ENCODE peak calls at places on chromosomes 3 and 15, in seven cellular contexts. R, J, H, G, Z, Q and V are unnamed samples.

GRCh38 chr15:31338318-31338878 is 11.8 kb downstream of the KLF13 start:
- DNase-seq in Z (no peak), Q (no peak), J (no peak), R (no peak), G (peak; percentile 66), H (no peak), V (peak; percentile 50)

GRCh38 chr3:42851228-42851834 is 24.3 kb downstream of the CYP8B1 start:
- DNase-seq in H (no peak), J (no peak), G (no peak), R (no peak), Z (no peak), Q (no peak), V (no peak)

GRCh38 chr3:191329654-191330308 is 545 bp downstream of the UTS2B start:
- DNase-seq in G (peak; percentile 69), R (no peak), Q (peak; percentile 29), H (peak; percentile 71), J (peak; percentile 69), Z (no peak), V (peak; percentile 36)

GRCh38 chr15:32646304-32646703 is 4.8 kb downstream of the SCG5 start:
- DNase-seq in H (no peak), Q (no peak), G (no peak), R (no peak), J (no peak), Z (no peak), V (no peak)

GRCh38 chr3:45011756-45012441 is 14.2 kb upstream of the CLEC3B start:
- DNase-seq in J (peak; percentile 41), Z (no peak), G (peak; percentile 89), R (no peak), H (peak; percentile 91), Q (no peak), V (peak; percentile 82)

GRCh38 chr15:77031376-77032050 is 36.6 kb downstream of the PSTPIP1 start:
- DNase-seq in G (peak; percentile 59), R (no peak), Q (peak; percentile 49), Z (no peak), H (peak; percentile 44), J (peak; percentile 26), V (no peak)

GRCh38 chr15:79455943-79456342 is 23.8 kb downstream of the MINAR1 start:
- DNase-seq in H (no peak), R (no peak), Z (no peak), Q (no peak), G (no peak), J (no peak), V (no peak)

GRCh38 chr15:59298255-59298856 is 74.3 kb downstream of the MYO1E start:
- DNase-seq in Q (no peak), G (no peak), Z (no peak), H (peak; percentile 20), R (no peak), J (no peak), V (no peak)

GRCh38 chr3:9786825-9787654 is 5.2 kb downstream of the TADA3 start:
- DNase-seq in J (no peak), H (no peak), Z (no peak), G (no peak), Q (no peak), R (no peak), V (no peak)

GRCh38 chr3:49166752-49167556 is 823 bp upstream of the CCDC71 start:
- DNase-seq in R (no peak), Q (peak; percentile 65), H (no peak), G (no peak), Z (no peak), J (no peak), V (no peak)

GRCh38 chr3:47603332-47603731 is 24.7 kb upstream of the CSPG5 start:
- DNase-seq in Q (no peak), G (no peak), H (no peak), Z (no peak), R (no peak), J (no peak), V (no peak)

GRCh38 chr3:112333386-112334334 is 704 bp downstream of the CD200 start:
- DNase-seq in G (no peak), H (no peak), J (no peak), Q (no peak), R (no peak), Z (no peak), V (peak; percentile 33)

GRCh38 chr3:122890077-122890484 is 95.2 kb downstream of the SLC49A4 start:
- DNase-seq in H (peak; percentile 42), G (peak; percentile 81), Z (no peak), R (peak; percentile 69), J (peak; percentile 16), Q (no peak), V (peak; percentile 28)

GRCh38 chr3:189320511-189320910 is 148.7 kb downstream of the TPRG1 start:
- DNase-seq in J (no peak), Z (no peak), G (no peak), H (no peak), R (no peak), Q (no peak), V (no peak)

GRCh38 chr15:52076889-52077781 is 35.4 kb downstream of the BCL2L10 start:
- DNase-seq in Z (peak; percentile 71), J (peak; percentile 54), R (no peak), G (no peak), H (peak; percentile 90), Q (peak; percentile 41), V (no peak)

GRCh38 chr15:28103831-28104230 is 4.7 kb upstream of the OCA2 start:
- DNase-seq in R (no peak), Q (no peak), Z (no peak), G (peak; percentile 47), J (no peak), H (no peak), V (no peak)

GRCh38 chr15:68471552-68471951 is 39.6 kb upstream of the ITGA11 start:
- DNase-seq in H (peak; percentile 12), R (no peak), Q (no peak), G (no peak), J (no peak), Z (no peak), V (no peak)

GRCh38 chr3:188049890-188050530 is 103.9 kb upstream of the LPP start:
- DNase-seq in R (no peak), Q (no peak), Z (no peak), J (peak; percentile 16), G (no peak), H (no peak), V (no peak)

GRCh38 chr3:70358978-70359580 is 46.6 kb upstream of the MDFIC2 start:
- DNase-seq in Q (peak; percentile 2), R (no peak), G (no peak), J (no peak), Z (peak; percentile 3), H (peak; percentile 40), V (no peak)

GRCh38 chr3:71944482-71944881 is 159.5 kb upstream of the PROK2 start:
- DNase-seq in J (no peak), H (no peak), G (no peak), Q (no peak), R (no peak), Z (no peak), V (no peak)

GRCh38 chr15:50066202-50066601 is 52.8 kb downstream of the ATP8B4 start:
- DNase-seq in G (no peak), R (no peak), Z (peak; percentile 18), J (no peak), Q (no peak), H (peak; percentile 32), V (no peak)

GRCh38 chr15:72236381-72237285 is 5.6 kb upstream of the PKM start:
- DNase-seq in Z (no peak), R (no peak), J (no peak), Q (no peak), G (no peak), H (peak; percentile 19), V (no peak)

GRCh38 chr3:46898321-46899150 is 21.0 kb downstream of the PTH1R start:
- DNase-seq in H (no peak), R (no peak), G (no peak), Q (no peak), J (no peak), Z (no peak), V (no peak)

GRCh38 chr3:120013481-120013880 is 80.8 kb downstream of the GSK3B start:
- DNase-seq in R (no peak), Q (no peak), H (peak; percentile 19), G (no peak), J (no peak), Z (no peak), V (no peak)

GRCh38 chr3:134463676-134464611 is 21.8 kb downstream of the ANAPC13 start:
- DNase-seq in R (peak; percentile 71), J (peak; percentile 58), Q (no peak), Z (no peak), H (peak; percentile 99), G (peak; percentile 94), V (peak; percentile 93)

GRCh38 chr3:8757551-8758518 is 11.6 kb downstream of the OXTR start:
- DNase-seq in Q (no peak), Z (no peak), J (no peak), R (no peak), G (no peak), H (peak; percentile 48), V (no peak)

GRCh38 chr3:66497288-66497972 is 3.4 kb downstream of the LRIG1 start:
- DNase-seq in Z (no peak), G (no peak), R (no peak), J (no peak), H (no peak), Q (no peak), V (no peak)
- H3K4me1 ChIP-seq in Z (peaks cover 7% of the 10 kb centered on the region), G (peaks cover 68% of the 10 kb centered on the region), R (peaks cover 57% of the 10 kb centered on the region), J (peaks cover 32% of the 10 kb centered on the region), H (peaks cover 9% of the 10 kb centered on the region), Q (peaks cover 77% of the 10 kb centered on the region), V (no peaks in the 10 kb centered on the region)

GRCh38 chr3:113908133-113908532 is 39.7 kb upstream of the ZDHHC23 start:
- DNase-seq in R (no peak), Q (no peak), Z (no peak), J (no peak), H (no peak), G (no peak), V (no peak)
- H3K27ac ChIP-seq in R (no peak overlapping the region), Q (no peak overlapping the region), Z (no peak overlapping the region), J (no peak overlapping the region), H (no peak overlapping the region), G (no peak overlapping the region), V (no peak overlapping the region)

GRCh38 chr3:32569540-32570425 is 875 bp downstream of the DYNC1LI1 start:
- DNase-seq in G (peak; percentile 83), H (peak; percentile 23), Z (peak; percentile 24), J (peak; percentile 74), R (no peak), Q (peak; percentile 57), V (peak; percentile 55)

GRCh38 chr3:32575451-32575850 is 4.8 kb upstream of the DYNC1LI1 start:
- DNase-seq in Q (no peak), G (no peak), Z (no peak), H (peak; percentile 69), R (no peak), J (no peak), V (no peak)

GRCh38 chr3:32571192-32571485 is 481 bp upstream of the DYNC1LI1 start:
- DNase-seq in R (no peak), J (no peak), H (no peak), G (no peak), Q (no peak), Z (no peak), V (no peak)

GRCh38 chr3:32568953-32569352 is 1.7 kb downstream of the DYNC1LI1 start:
- DNase-seq in Q (no peak), R (no peak), Z (no peak), G (no peak), J (no peak), H (no peak), V (no peak)

GRCh38 chr3:32570426-32571191 is at the start of gene DYNC1LI1:
- DNase-seq in G (peak; percentile 97), R (peak; percentile 88), Q (peak; percentile 80), H (peak; percentile 87), J (peak; percentile 96), Z (peak; percentile 77), V (peak; percentile 97)
- TF ChIP-seq POLR2A in G (peak; percentile 32), R (no peak), Q (peak; percentile 93), H (peak; percentile 93), J (peak; percentile 80), Z (peak; percentile 80), V (peak; percentile 56)

GRCh38 chr3:147411777-147412176 is 2.6 kb downstream of the ZIC1 start:
- DNase-seq in G (no peak), Z (no peak), R (no peak), H (no peak), J (no peak), Q (no peak), V (no peak)
- H3K4me1 ChIP-seq in G (peaks cover 42% of the 10 kb centered on the region), Z (no peaks in the 10 kb centered on the region), R (peaks cover 22% of the 10 kb centered on the region), H (no peaks in the 10 kb centered on the region), J (peaks cover 7% of the 10 kb centered on the region), Q (no peaks in the 10 kb centered on the region), V (peaks cover 15% of the 10 kb centered on the region)